ENCODE peak calls at places on chromosomes 6 and 20, in seven cellular contexts. W, P, A, D, L, E and Q are unnamed samples.

GRCh38 chr6:43989556-43990248 is 137.6 kb downstream of the MRPL14 start:
- DNase-seq in W (no peak), P (no peak), A (no peak), D (no peak), L (no peak), E (no peak), Q (no peak)

GRCh38 chr20:38073307-38074010 is 39.9 kb downstream of the RPRD1B start:
- DNase-seq in W (peak), P (peak), A (peak), D (no peak), L (peak), E (no peak), Q (peak)

GRCh38 chr20:53643031-53643832 is 49.6 kb upstream of the ZNF217 start:
- DNase-seq in W (peak), P (no peak), A (no peak), D (no peak), L (peak), E (peak), Q (no peak)

GRCh38 chr20:1897486-1897885 is 2.3 kb downstream of the SIRPA start:
- DNase-seq in W (no peak), P (no peak), A (no peak), D (no peak), L (no peak), E (no peak), Q (no peak)

GRCh38 chr6:111971866-111972532 is 81.9 kb upstream of the CCN6 start:
- DNase-seq in W (no peak), P (no peak), A (no peak), D (no peak), L (no peak), E (no peak), Q (no peak)

GRCh38 chr6:106097368-106098231 is 11.5 kb downstream of the PRDM1 start:
- DNase-seq in W (no peak), P (no peak), A (no peak), D (no peak), L (peak), E (peak), Q (no peak)

GRCh38 chr6:149380523-149380922 is 19.5 kb upstream of the SUMO4 start:
- DNase-seq in W (no peak), P (no peak), A (no peak), D (no peak), L (no peak), E (no peak), Q (no peak)

GRCh38 chr20:47389867-47390347 is 33.4 kb upstream of the ZMYND8 start:
- DNase-seq in W (no peak), P (no peak), A (no peak), D (no peak), L (peak), E (no peak), Q (no peak)

DNA sequence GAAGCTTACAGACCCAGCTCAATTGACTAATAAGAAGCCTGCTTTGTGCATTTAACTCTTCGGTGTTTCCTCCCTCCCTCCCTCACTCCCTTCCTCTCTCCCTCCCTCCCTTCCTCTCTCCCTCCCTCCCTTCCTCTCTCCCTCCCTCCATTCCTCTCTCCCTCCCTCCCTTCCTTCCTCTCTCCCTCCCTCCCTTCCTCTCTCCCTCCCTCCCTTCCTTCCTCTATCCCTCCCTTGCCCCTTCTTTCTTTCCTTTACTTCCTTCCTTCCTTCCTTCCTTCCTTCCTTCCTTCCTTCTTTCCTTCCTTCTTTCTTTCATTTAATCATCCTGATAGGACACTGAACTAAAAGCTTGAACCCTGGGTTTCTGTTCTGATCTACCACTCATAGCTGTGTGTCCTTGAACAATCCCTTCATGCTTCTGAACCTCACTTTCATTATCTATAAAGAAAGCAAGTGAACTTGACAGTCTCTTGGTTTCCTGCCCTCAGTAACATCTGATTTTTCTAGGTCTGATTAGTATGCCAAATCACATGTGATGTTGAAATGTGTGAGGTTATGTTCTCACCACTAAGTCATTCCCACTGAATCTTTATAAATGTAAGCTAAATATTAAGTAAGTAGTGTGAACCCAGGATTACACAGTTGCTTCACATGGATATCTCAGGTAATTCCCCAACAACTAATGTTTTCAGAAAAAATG is 132.3 kb upstream of the BMP2 start:
- DNase-seq in W (no peak), P (no peak), A (no peak), D (no peak), L (no peak), E (no peak), Q (no peak)
- TF ChIP-seq SP1 in W (no peak), P (no peak), A (no peak), D (no peak), L (no peak), E (no peak), Q (no peak)

GRCh38 chr6:140101367-140101766 is 726.9 kb upstream of the CITED2 start:
- DNase-seq in W (no peak), P (no peak), A (no peak), D (no peak), L (no peak), E (no peak), Q (no peak)
- TF ChIP-seq SP1 in W (no peak), P (no peak), A (no peak), D (no peak), L (no peak), E (no peak), Q (no peak)

DNA sequence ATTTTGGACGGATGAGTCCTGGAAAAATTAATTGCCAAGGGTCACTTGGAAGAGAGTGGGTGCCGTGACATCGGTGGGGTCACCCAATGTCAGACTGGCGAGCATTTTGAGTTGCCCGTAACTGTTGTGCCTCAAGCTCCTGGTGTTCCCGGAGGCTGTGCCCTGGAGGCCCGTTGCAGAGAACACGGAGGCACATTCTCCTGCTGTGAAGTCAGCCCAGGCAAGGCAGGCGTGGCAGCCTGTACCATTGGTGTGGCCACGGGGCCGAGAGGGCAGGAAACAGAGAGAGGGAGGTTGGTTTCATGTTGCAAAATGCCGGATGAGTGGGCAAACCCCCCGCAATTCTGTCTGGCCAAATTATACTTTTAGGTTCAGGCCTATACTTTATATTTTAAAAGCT is 81.2 kb downstream of the THBS2 start:
- DNase-seq in W (peak), P (no peak), A (no peak), D (no peak), L (no peak), E (no peak), Q (no peak)
- TF ChIP-seq SP1 in W (peak), P (no peak), A (no peak), D (no peak), L (no peak), E (no peak), Q (no peak)

GRCh38 chr20:24694157-24694726 is 224.8 kb downstream of the SYNDIG1 start:
- DNase-seq in W (no peak), P (peak), A (no peak), D (no peak), L (no peak), E (no peak), Q (no peak)
- TF ChIP-seq SP1 in W (no peak), P (no peak), A (no peak), D (no peak), L (no peak), E (no peak), Q (no peak)

DNA sequence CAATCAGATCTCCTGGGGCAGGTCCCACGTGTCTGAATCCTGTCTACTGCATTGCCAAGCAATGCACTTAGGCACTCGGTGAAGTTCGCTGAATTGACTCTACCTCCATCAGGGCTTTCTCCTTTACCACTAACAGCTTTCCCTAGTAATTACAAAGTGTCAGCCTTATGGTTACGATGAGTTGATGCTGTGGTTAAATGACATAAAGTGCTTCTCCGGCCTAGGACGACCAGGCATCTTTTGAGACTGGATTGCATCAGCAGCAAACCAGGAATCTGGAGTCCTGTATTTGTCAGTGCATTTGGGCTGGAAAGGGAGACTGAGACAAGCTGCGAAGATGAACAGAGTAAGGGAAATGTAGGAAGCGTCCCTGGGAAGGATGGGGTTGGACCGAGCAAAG is 21.5 kb downstream of the NOX3 start:
- DNase-seq in W (no peak), P (no peak), A (no peak), D (no peak), L (no peak), E (no peak), Q (no peak)
- TF ChIP-seq SP1 in W (no peak), P (no peak), A (no peak), D (no peak), L (no peak), E (no peak), Q (no peak)

DNA sequence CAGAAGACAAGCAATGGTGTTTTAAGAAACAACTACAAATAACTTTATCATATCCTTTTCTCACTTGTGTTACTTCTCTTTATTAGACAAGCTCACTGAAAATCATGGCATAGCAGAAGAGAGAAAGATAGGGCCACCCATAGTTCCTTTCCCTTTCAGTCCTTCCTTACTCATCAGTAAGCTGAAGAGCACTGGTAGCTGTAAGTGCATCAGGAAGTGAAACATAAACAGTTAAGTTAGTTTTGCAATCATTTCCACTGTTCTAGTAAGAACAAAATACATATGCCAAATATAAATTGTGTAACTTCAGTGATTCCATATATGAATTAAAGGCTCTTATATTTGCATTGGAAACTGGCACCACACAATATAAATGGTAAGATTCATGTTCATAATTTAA is 220.0 kb downstream of the HACE1 start:
- DNase-seq in W (no peak), P (no peak), A (no peak), D (no peak), L (no peak), E (peak), Q (no peak)
- TF ChIP-seq SP1 in W (no peak), P (no peak), A (no peak), D (no peak), L (no peak), E (no peak), Q (no peak)